ENCODE peak calls at places on chromosome 16, in seven cellular contexts. D is thoracic aorta; Q is stimulated activated CD4-positive, alpha-beta T cell treated with anti-CD3 and anti-CD28 coated beads, Interleukin-4, amount 100 ng/mL, for 1 hour; P is brain microvascular endothelial cell; W is activated CD4-positive, alpha-beta T cell treated with anti-CD3 and anti-CD28 coated beads, Interleukin-2, amount 10 ng/mL, durations not matched to agents 24 days and 14 days; Y is RCC 7860; C is HT1080. B is an unnamed sample.

GRCh38 chr16:70568601-70569217 is 45.1 kb downstream of the SF3B3 start:
- DNase-seq in W (no peak), D (no peak), P (no peak), Y (no peak), Q (no peak), C (no peak), B (no peak)

GRCh38 chr16:86095906-86096485 is 197.0 kb downstream of the IRF8 start:
- DNase-seq in W (no peak), Y (no peak), P (no peak), C (no peak), D (no peak), Q (no peak), B (no peak)

GRCh38 chr16:1531638-1531910 is 1.9 kb upstream of the TMEM204 start:
- DNase-seq in Y (no peak), D (no peak), C (no peak), Q (no peak), W (no peak), P (no peak), B (no peak)

GRCh38 chr16:84091460-84091859 is 25.3 kb downstream of the MBTPS1 start:
- DNase-seq in W (no peak), Q (no peak), P (no peak), Y (no peak), D (no peak), C (no peak), B (no peak)

GRCh38 chr16:12917653-12918052 is 16.3 kb downstream of the SHISA9 start:
- DNase-seq in Y (peak), P (no peak), D (no peak), W (no peak), C (no peak), Q (no peak), B (no peak)

GRCh38 chr16:30474062-30474452 is 1.5 kb downstream of the ITGAL start:
- DNase-seq in W (no peak), P (no peak), C (no peak), Q (no peak), D (no peak), Y (no peak), B (no peak)

GRCh38 chr16:31284926-31285325 is 25.2 kb downstream of the ITGAM start:
- DNase-seq in D (no peak), W (no peak), P (no peak), C (no peak), Y (no peak), Q (no peak), B (no peak)

GRCh38 chr16:48831081-48831722 is 221.2 kb upstream of the N4BP1 start:
- DNase-seq in P (no peak), W (no peak), Q (no peak), C (peak), Y (no peak), D (no peak), B (no peak)

GRCh38 chr16:51849715-51850114 is 697.2 kb downstream of the TOX3 start:
- DNase-seq in D (no peak), W (no peak), Q (no peak), Y (no peak), P (no peak), C (no peak), B (no peak)

GRCh38 chr16:1991135-1991551 is 1.4 kb downstream of the SYNGR3 start:
- DNase-seq in Q (peak), P (no peak), C (no peak), D (no peak), W (peak), Y (no peak), B (no peak)

GRCh38 chr16:74720579-74720978 is 19.9 kb upstream of the MLKL start:
- DNase-seq in P (no peak), W (no peak), Y (no peak), D (no peak), C (no peak), Q (no peak), B (no peak)

GRCh38 chr16:4212934-4213296 is 29.0 kb downstream of the SRL start:
- DNase-seq in C (peak), W (no peak), Y (peak), Q (no peak), P (peak), D (no peak), B (no peak)

GRCh38 chr16:67278773-67279295 is 498 bp upstream of the PLEKHG4 start:
- DNase-seq in C (no peak), Q (no peak), Y (peak), P (no peak), D (no peak), W (peak), B (no peak)

GRCh38 chr16:66735891-66736290 is 15.5 kb downstream of the DYNC1LI2 start:
- DNase-seq in C (peak), P (no peak), Q (no peak), W (no peak), Y (peak), D (no peak), B (no peak)

GRCh38 chr16:67399218-67399733 is 6.0 kb upstream of the TPPP3 start:
- DNase-seq in Y (no peak), C (no peak), P (no peak), Q (peak), W (peak), D (no peak), B (no peak)

GRCh38 chr16:78256686-78257375 is 157.4 kb downstream of the WWOX start:
- DNase-seq in W (no peak), P (no peak), C (no peak), Q (no peak), Y (no peak), D (no peak), B (no peak)

GRCh38 chr16:67672306-67672705 is 5.7 kb downstream of the C16orf86 start:
- DNase-seq in W (no peak), Q (no peak), C (no peak), D (no peak), Y (no peak), P (no peak), B (no peak)

GRCh38 chr16:67163164-67163902 is 1.2 kb upstream of the HSF4 start:
- DNase-seq in W (peak), Q (peak), D (no peak), Y (no peak), P (no peak), C (no peak), B (no peak)